ENCODE peak calls at places on chromosomes 3 and 15, in seven cellular contexts. One of them, this sample, is unnamed.

GRCh38 chr3:172307143-172307560 is 141.1 kb downstream of the GHSR start:
- DNase-seq in iris pigment epithelial cell: peak
- DNase-seq in HEK293T: no peak
- DNase-seq in AG20443: no peak
- DNase-seq in activated CD4-positive, alpha-beta T cell treated with anti-CD3 and anti-CD28 coated beads for 36 hours: no peak
- DNase-seq in ELR: peak
- DNase-seq in foreskin fibroblast: peak
- DNase-seq in this sample: peak

GRCh38 chr15:83846847-83847246 is 192.9 kb downstream of the ADAMTSL3 start:
- DNase-seq in AG20443: peak
- DNase-seq in foreskin fibroblast: peak
- DNase-seq in ELR: peak
- DNase-seq in HEK293T: no peak
- DNase-seq in iris pigment epithelial cell: peak
- DNase-seq in activated CD4-positive, alpha-beta T cell treated with anti-CD3 and anti-CD28 coated beads for 36 hours: no peak
- DNase-seq in this sample: no peak

GRCh38 chr3:61828158-61828874 is 266.9 kb downstream of the PTPRG start:
- DNase-seq in ELR: no peak
- DNase-seq in activated CD4-positive, alpha-beta T cell treated with anti-CD3 and anti-CD28 coated beads for 36 hours: no peak
- DNase-seq in AG20443: no peak
- DNase-seq in foreskin fibroblast: no peak
- DNase-seq in HEK293T: no peak
- DNase-seq in iris pigment epithelial cell: no peak
- DNase-seq in this sample: no peak

GRCh38 chr15:77482570-77482969 is 61.9 kb downstream of the HMG20A start:
- DNase-seq in AG20443: peak
- DNase-seq in iris pigment epithelial cell: peak
- DNase-seq in activated CD4-positive, alpha-beta T cell treated with anti-CD3 and anti-CD28 coated beads for 36 hours: no peak
- DNase-seq in HEK293T: no peak
- DNase-seq in foreskin fibroblast: peak
- DNase-seq in ELR: peak
- DNase-seq in this sample: no peak

GRCh38 chr3:175266993-175267960 is 408.1 kb downstream of the NAALADL2 start:
- DNase-seq in AG20443: peak
- DNase-seq in activated CD4-positive, alpha-beta T cell treated with anti-CD3 and anti-CD28 coated beads for 36 hours: no peak
- DNase-seq in foreskin fibroblast: peak
- DNase-seq in ELR: peak
- DNase-seq in iris pigment epithelial cell: peak
- DNase-seq in HEK293T: no peak
- DNase-seq in this sample: no peak

GRCh38 chr15:26891448-26891881 is 24.6 kb downstream of the GABRA5 start:
- DNase-seq in iris pigment epithelial cell: peak
- DNase-seq in ELR: peak
- DNase-seq in AG20443: peak
- DNase-seq in foreskin fibroblast: peak
- DNase-seq in HEK293T: peak
- DNase-seq in activated CD4-positive, alpha-beta T cell treated with anti-CD3 and anti-CD28 coated beads for 36 hours: peak
- DNase-seq in this sample: peak

GRCh38 chr3:123652346-123652984 is 67.6 kb upstream of the HACD2 start:
- DNase-seq in iris pigment epithelial cell: peak
- DNase-seq in ELR: peak
- DNase-seq in foreskin fibroblast: peak
- DNase-seq in activated CD4-positive, alpha-beta T cell treated with anti-CD3 and anti-CD28 coated beads for 36 hours: peak
- DNase-seq in HEK293T: peak
- DNase-seq in AG20443: peak
- DNase-seq in this sample: peak

GRCh38 chr15:101146118-101146702 is 105.6 kb downstream of the CHSY1 start:
- DNase-seq in iris pigment epithelial cell: no peak
- DNase-seq in AG20443: no peak
- DNase-seq in ELR: no peak
- DNase-seq in HEK293T: no peak
- DNase-seq in activated CD4-positive, alpha-beta T cell treated with anti-CD3 and anti-CD28 coated beads for 36 hours: no peak
- DNase-seq in foreskin fibroblast: no peak
- DNase-seq in this sample: no peak

GRCh38 chr3:50241163-50241562 is 5.2 kb downstream of the GNAI2 start:
- DNase-seq in AG20443: no peak
- DNase-seq in activated CD4-positive, alpha-beta T cell treated with anti-CD3 and anti-CD28 coated beads for 36 hours: no peak
- DNase-seq in ELR: no peak
- DNase-seq in iris pigment epithelial cell: no peak
- DNase-seq in HEK293T: no peak
- DNase-seq in foreskin fibroblast: no peak
- DNase-seq in this sample: no peak

GRCh38 chr3:58575986-58576652 is 1.1 kb downstream of the FAM107A start:
- DNase-seq in foreskin fibroblast: no peak
- DNase-seq in AG20443: no peak
- DNase-seq in iris pigment epithelial cell: no peak
- DNase-seq in activated CD4-positive, alpha-beta T cell treated with anti-CD3 and anti-CD28 coated beads for 36 hours: no peak
- DNase-seq in ELR: peak
- DNase-seq in HEK293T: no peak
- DNase-seq in this sample: no peak

GRCh38 chr3:124584552-124585391 is 145.5 kb upstream of the UMPS start:
- DNase-seq in iris pigment epithelial cell: peak
- DNase-seq in activated CD4-positive, alpha-beta T cell treated with anti-CD3 and anti-CD28 coated beads for 36 hours: peak
- DNase-seq in AG20443: peak
- DNase-seq in ELR: peak
- DNase-seq in HEK293T: peak
- DNase-seq in foreskin fibroblast: peak
- DNase-seq in this sample: peak

GRCh38 chr3:8182904-8183303 is 318.7 kb upstream of the LMCD1 start:
- DNase-seq in iris pigment epithelial cell: no peak
- DNase-seq in foreskin fibroblast: no peak
- DNase-seq in activated CD4-positive, alpha-beta T cell treated with anti-CD3 and anti-CD28 coated beads for 36 hours: no peak
- DNase-seq in AG20443: no peak
- DNase-seq in HEK293T: no peak
- DNase-seq in ELR: no peak
- DNase-seq in this sample: no peak

GRCh38 chr15:36347272-36347864 is 232.1 kb upstream of the CDIN1 start:
- DNase-seq in activated CD4-positive, alpha-beta T cell treated with anti-CD3 and anti-CD28 coated beads for 36 hours: no peak
- DNase-seq in HEK293T: no peak
- DNase-seq in iris pigment epithelial cell: no peak
- DNase-seq in ELR: no peak
- DNase-seq in AG20443: no peak
- DNase-seq in foreskin fibroblast: no peak
- DNase-seq in this sample: no peak

GRCh38 chr3:33019981-33020380 is 68.5 kb downstream of the CCR4 start:
- DNase-seq in HEK293T: no peak
- DNase-seq in activated CD4-positive, alpha-beta T cell treated with anti-CD3 and anti-CD28 coated beads for 36 hours: no peak
- DNase-seq in AG20443: no peak
- DNase-seq in foreskin fibroblast: no peak
- DNase-seq in ELR: no peak
- DNase-seq in iris pigment epithelial cell: no peak
- DNase-seq in this sample: no peak

GRCh38 chr3:136093771-136094170 is 102.4 kb downstream of the MSL2 start:
- DNase-seq in activated CD4-positive, alpha-beta T cell treated with anti-CD3 and anti-CD28 coated beads for 36 hours: no peak
- DNase-seq in foreskin fibroblast: no peak
- DNase-seq in HEK293T: no peak
- DNase-seq in iris pigment epithelial cell: peak
- DNase-seq in AG20443: no peak
- DNase-seq in ELR: no peak
- DNase-seq in this sample: no peak

GRCh38 chr3:170078620-170079281 is 41.0 kb downstream of the GPR160 start:
- DNase-seq in activated CD4-positive, alpha-beta T cell treated with anti-CD3 and anti-CD28 coated beads for 36 hours: no peak
- DNase-seq in ELR: no peak
- DNase-seq in foreskin fibroblast: no peak
- DNase-seq in HEK293T: no peak
- DNase-seq in iris pigment epithelial cell: no peak
- DNase-seq in AG20443: no peak
- DNase-seq in this sample: peak

GRCh38 chr3:126511291-126511690 is 6.3 kb downstream of the UROC1 start:
- DNase-seq in activated CD4-positive, alpha-beta T cell treated with anti-CD3 and anti-CD28 coated beads for 36 hours: no peak
- DNase-seq in foreskin fibroblast: no peak
- DNase-seq in AG20443: no peak
- DNase-seq in iris pigment epithelial cell: no peak
- DNase-seq in ELR: no peak
- DNase-seq in HEK293T: no peak
- DNase-seq in this sample: no peak

GRCh38 chr3:195065142-195065863 is 205.7 kb downstream of the XXYLT1 start:
- DNase-seq in foreskin fibroblast: no peak
- DNase-seq in AG20443: no peak
- DNase-seq in iris pigment epithelial cell: no peak
- DNase-seq in ELR: no peak
- DNase-seq in HEK293T: no peak
- DNase-seq in activated CD4-positive, alpha-beta T cell treated with anti-CD3 and anti-CD28 coated beads for 36 hours: no peak
- DNase-seq in this sample: no peak

GRCh38 chr3:191261304-191261638 is 62.2 kb downstream of the OSTN start:
- DNase-seq in activated CD4-positive, alpha-beta T cell treated with anti-CD3 and anti-CD28 coated beads for 36 hours: no peak
- DNase-seq in AG20443: no peak
- DNase-seq in ELR: no peak
- DNase-seq in HEK293T: no peak
- DNase-seq in iris pigment epithelial cell: no peak
- DNase-seq in foreskin fibroblast: no peak
- DNase-seq in this sample: no peak

GRCh38 chr3:192482809-192483208 is 244.5 kb downstream of the FGF12 start:
- DNase-seq in iris pigment epithelial cell: peak
- DNase-seq in ELR: peak
- DNase-seq in HEK293T: no peak
- DNase-seq in activated CD4-positive, alpha-beta T cell treated with anti-CD3 and anti-CD28 coated beads for 36 hours: no peak
- DNase-seq in foreskin fibroblast: no peak
- DNase-seq in AG20443: no peak
- DNase-seq in this sample: no peak

GRCh38 chr15:62469874-62470688 is 305.0 kb upstream of the C2CD4B start:
- DNase-seq in ELR: peak
- DNase-seq in HEK293T: no peak
- DNase-seq in activated CD4-positive, alpha-beta T cell treated with anti-CD3 and anti-CD28 coated beads for 36 hours: no peak
- DNase-seq in foreskin fibroblast: peak
- DNase-seq in AG20443: peak
- DNase-seq in iris pigment epithelial cell: peak
- DNase-seq in this sample: no peak

GRCh38 chr3:158492685-158493084 is 78.3 kb upstream of the MLF1 start:
- DNase-seq in activated CD4-positive, alpha-beta T cell treated with anti-CD3 and anti-CD28 coated beads for 36 hours: no peak
- DNase-seq in iris pigment epithelial cell: no peak
- DNase-seq in HEK293T: peak
- DNase-seq in AG20443: no peak
- DNase-seq in ELR: no peak
- DNase-seq in foreskin fibroblast: no peak
- DNase-seq in this sample: no peak

GRCh38 chr15:51726302-51727073 is 11.0 kb downstream of the LYSMD2 start:
- DNase-seq in ELR: peak
- DNase-seq in AG20443: peak
- DNase-seq in foreskin fibroblast: peak
- DNase-seq in HEK293T: peak
- DNase-seq in activated CD4-positive, alpha-beta T cell treated with anti-CD3 and anti-CD28 coated beads for 36 hours: peak
- DNase-seq in iris pigment epithelial cell: peak
- DNase-seq in this sample: peak

GRCh38 chr3:127799476-127800222 is 22.7 kb downstream of the MGLL start:
- DNase-seq in foreskin fibroblast: peak
- DNase-seq in ELR: peak
- DNase-seq in activated CD4-positive, alpha-beta T cell treated with anti-CD3 and anti-CD28 coated beads for 36 hours: no peak
- DNase-seq in HEK293T: no peak
- DNase-seq in iris pigment epithelial cell: peak
- DNase-seq in AG20443: peak
- DNase-seq in this sample: no peak

GRCh38 chr3:88058322-88058592 is 548 bp downstream of the CGGBP1 start:
- DNase-seq in iris pigment epithelial cell: no peak
- DNase-seq in activated CD4-positive, alpha-beta T cell treated with anti-CD3 and anti-CD28 coated beads for 36 hours: no peak
- DNase-seq in foreskin fibroblast: no peak
- DNase-seq in HEK293T: no peak
- DNase-seq in ELR: no peak
- DNase-seq in AG20443: no peak
- DNase-seq in this sample: no peak

This sample was measured in Caco-2.